ENCODE peak calls at places on chromosome 21, in seven cellular contexts. Y is breast epithelium, O is esophagus squamous epithelium, M is left ventricle myocardium inferior, K is esophagus muscularis mucosa, F is hepatocyte, L is aorta. B is an unnamed sample. For H3K27me3 and H3K4me1, the result is how much of the 10 kb centered on the place peaks cover.

GRCh38 chr21:37208056-37208705 is 59.0 kb downstream of the VPS26C start:
- DNase-seq in F (no peak), M (peak), Y (peak), K (no peak), L (peak), O (no peak), B (peak)

GRCh38 chr21:21174676-21175075 is 176.5 kb downstream of the NCAM2 start:
- DNase-seq in O (no peak), Y (no peak), K (no peak), M (no peak), L (no peak), F (no peak), B (no peak)

GRCh38 chr21:23936991-23937390 is 1670.3 kb downstream of the MRPL39 start:
- DNase-seq in L (no peak), K (no peak), M (no peak), O (no peak), F (no peak), Y (no peak), B (no peak)

GRCh38 chr21:33025471-33026298 is at the start of gene OLIG2:
- DNase-seq in O (no peak), Y (no peak), L (no peak), K (no peak), M (no peak), F (no peak), B (no peak)

GRCh38 chr21:44043613-44044012 is 31.5 kb downstream of the TRAPPC10 start:
- DNase-seq in O (no peak), L (peak), M (no peak), F (no peak), Y (no peak), K (no peak), B (no peak)

GRCh38 chr21:28089599-28090421 is 902.9 kb downstream of the LTN1 start:
- DNase-seq in Y (no peak), K (no peak), L (peak), M (peak), O (no peak), F (peak), B (peak)

GRCh38 chr21:24197132-24197643 is 1410.1 kb downstream of the MRPL39 start:
- DNase-seq in K (no peak), M (no peak), Y (no peak), F (no peak), O (no peak), L (no peak), B (no peak)

GRCh38 chr21:14551741-14552140 is 5.6 kb upstream of the SAMSN1 start:
- DNase-seq in Y (no peak), L (no peak), F (no peak), O (no peak), K (no peak), M (no peak), B (no peak)

GRCh38 chr21:43658769-43659135 is 536 bp downstream of the HSF2BP start:
- DNase-seq in K (no peak), O (no peak), Y (no peak), L (no peak), F (no peak), M (peak), B (no peak)

GRCh38 chr21:29148535-29148934 is 18.1 kb downstream of the MAP3K7CL start:
- DNase-seq in O (no peak), M (no peak), K (no peak), L (peak), Y (no peak), F (no peak), B (no peak)

GRCh38 chr21:44291078-44291935 is 5.6 kb downstream of the AIRE start:
- DNase-seq in K (no peak), O (no peak), M (no peak), Y (no peak), F (no peak), L (peak), B (no peak)

GRCh38 chr21:29114765-29115164 is 15.7 kb upstream of the MAP3K7CL start:
- DNase-seq in M (no peak), L (no peak), K (no peak), O (no peak), F (no peak), Y (no peak), B (no peak)

GRCh38 chr21:44556879-44557278 is 1.7 kb downstream of the KRTAP10-3 start:
- DNase-seq in L (no peak), F (no peak), Y (no peak), M (no peak), O (no peak), K (peak), B (no peak)

GRCh38 chr21:21436012-21436545 is 437.9 kb downstream of the NCAM2 start:
- DNase-seq in K (no peak), M (no peak), F (no peak), O (no peak), Y (no peak), L (no peak), B (no peak)

GRCh38 chr21:25607151-25607811 is at the start of gene MRPL39:
- DNase-seq in Y (peak), O (peak), F (peak), K (peak), M (peak), L (peak), B (peak)

GRCh38 chr21:35528109-35529042 is 479.3 kb upstream of the RUNX1 start:
- DNase-seq in K (no peak), F (no peak), Y (no peak), O (no peak), M (peak), L (peak), B (peak)

GRCh38 chr21:31732891-31733520 is 1.1 kb upstream of the SCAF4 start:
- DNase-seq in F (peak), Y (no peak), K (no peak), O (no peak), M (no peak), L (no peak), B (peak)
- H3K4me3 ChIP-seq in F (peak), Y (peak), K (peak), O (peak), M (peak), L (peak), B (peak)

GRCh38 chr21:41769106-41769505 is 2.3 kb upstream of the RIPK4 start:
- DNase-seq in O (no peak), L (no peak), Y (peak), K (no peak), F (peak), M (no peak), B (no peak)

GRCh38 chr21:41768371-41769042 is 1.7 kb upstream of the RIPK4 start:
- DNase-seq in K (no peak), L (no peak), F (peak), Y (peak), M (no peak), O (no peak), B (peak)

GRCh38 chr21:41766051-41766882 is 585 bp downstream of the RIPK4 start:
- DNase-seq in K (no peak), L (peak), Y (no peak), M (no peak), O (no peak), F (no peak), B (no peak)

GRCh38 chr21:41766883-41767605 is at the start of gene RIPK4:
- DNase-seq in K (no peak), F (peak), Y (peak), L (peak), M (no peak), O (no peak), B (no peak)

GRCh38 chr21:41767606-41768370 is 936 bp upstream of the RIPK4 start:
- DNase-seq in Y (no peak), K (no peak), F (peak), L (no peak), M (no peak), O (no peak), B (no peak)
- H3K27me3 ChIP-seq in Y (under half), K (under half), F (under half), L (under half), M (half or more), O (half or more), B (under half)

GRCh38 chr21:42523941-42524340 is 10.3 kb downstream of the SLC37A1 start:
- DNase-seq in F (peak), Y (no peak), L (no peak), O (no peak), K (no peak), M (no peak), B (peak)
- H3K4me1 ChIP-seq in F (under half), Y (under half), L (under half), O (under half), K (under half), M (under half), B (under half)

DNA sequence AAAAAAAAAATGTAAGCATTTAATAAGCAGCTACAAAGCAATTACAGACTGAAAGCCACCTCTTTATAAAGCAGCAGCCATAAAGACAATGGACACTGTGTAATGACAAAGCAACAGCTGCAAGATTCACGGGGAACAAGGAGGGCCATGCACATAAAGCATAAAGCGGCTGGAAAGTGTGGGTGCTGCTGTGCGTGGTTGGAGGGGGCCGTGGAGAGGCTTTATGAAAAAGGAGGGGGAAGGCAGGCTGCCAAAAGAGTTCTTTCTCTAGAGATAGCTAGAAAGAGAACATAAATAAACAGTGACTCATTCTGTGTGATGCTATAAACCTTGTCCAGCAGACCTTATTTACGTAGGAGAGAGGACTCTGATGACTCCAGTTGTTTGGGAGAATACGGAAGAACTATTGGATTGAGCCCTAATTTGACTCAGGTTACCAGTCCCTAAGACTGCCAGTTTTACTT is 49.3 kb downstream of the ADAMTS1 start:
- DNase-seq in K (no peak), Y (no peak), F (peak), O (no peak), M (peak), L (peak), B (peak)
- H3K4me3 ChIP-seq in K (no peak), Y (no peak), F (no peak), O (no peak), M (peak), L (no peak), B (no peak)

GRCh38 chr21:38649120-38649519 is 150.8 kb upstream of the ERG start:
- DNase-seq in F (no peak), K (no peak), L (no peak), O (no peak), M (no peak), Y (no peak), B (no peak)

GRCh38 chr21:38646213-38646837 is 148.0 kb upstream of the ERG start:
- DNase-seq in M (no peak), O (no peak), K (no peak), L (no peak), Y (no peak), F (no peak), B (no peak)

GRCh38 chr21:38652396-38652795 is 153.3 kb upstream of the ETS2 start:
- DNase-seq in O (no peak), M (no peak), L (no peak), Y (no peak), F (no peak), K (no peak), B (no peak)

GRCh38 chr21:38654580-38654979 is 151.1 kb upstream of the ETS2 start:
- DNase-seq in F (no peak), K (no peak), M (no peak), O (no peak), L (no peak), Y (no peak), B (no peak)

DNA sequence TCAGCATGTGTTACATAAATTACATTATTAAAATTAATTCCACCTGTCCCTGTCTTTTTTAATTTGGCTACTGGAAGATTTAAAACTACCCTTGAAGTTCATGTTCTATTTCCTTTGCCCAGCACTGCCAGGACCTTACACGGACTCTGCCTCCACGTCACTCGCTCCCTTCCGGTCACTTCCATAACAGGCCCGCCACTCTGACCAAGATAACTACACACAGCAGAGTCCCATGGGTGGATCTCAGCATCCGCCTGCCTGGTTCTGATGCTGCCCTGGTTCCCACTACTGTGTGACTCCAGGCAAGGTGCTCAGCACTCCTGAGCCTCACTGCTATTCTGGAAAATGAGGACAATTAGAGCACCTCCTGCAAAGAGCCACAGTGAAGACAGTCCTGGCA is 153.3 kb upstream of the ERG start:
- DNase-seq in K (no peak), M (no peak), F (no peak), O (no peak), L (no peak), Y (no peak), B (no peak)
- H3K27me3 ChIP-seq in K (under half), M (half or more), F (under half), O (under half), L (under half), Y (under half), B (under half)

GRCh38 chr21:42238185-42238934 is 19.4 kb downstream of the ABCG1 start:
- DNase-seq in M (peak), O (no peak), K (no peak), Y (no peak), L (peak), F (no peak), B (no peak)

GRCh38 chr21:42237577-42237976 is 18.6 kb downstream of the ABCG1 start:
- DNase-seq in L (peak), F (no peak), M (no peak), K (no peak), O (no peak), Y (no peak), B (no peak)

GRCh38 chr21:42236693-42237092 is 17.8 kb downstream of the ABCG1 start:
- DNase-seq in K (no peak), L (no peak), Y (no peak), O (no peak), F (no peak), M (no peak), B (no peak)

GRCh38 chr21:42236014-42236413 is 17.1 kb downstream of the ABCG1 start:
- DNase-seq in Y (no peak), F (no peak), O (no peak), L (no peak), M (peak), K (no peak), B (no peak)

GRCh38 chr21:42237161-42237560 is 18.2 kb downstream of the ABCG1 start:
- DNase-seq in K (no peak), F (no peak), Y (no peak), M (no peak), L (no peak), O (no peak), B (no peak)
- H3K4me1 ChIP-seq in K (under half), F (under half), Y (under half), M (half or more), L (under half), O (under half), B (under half)

DNA sequence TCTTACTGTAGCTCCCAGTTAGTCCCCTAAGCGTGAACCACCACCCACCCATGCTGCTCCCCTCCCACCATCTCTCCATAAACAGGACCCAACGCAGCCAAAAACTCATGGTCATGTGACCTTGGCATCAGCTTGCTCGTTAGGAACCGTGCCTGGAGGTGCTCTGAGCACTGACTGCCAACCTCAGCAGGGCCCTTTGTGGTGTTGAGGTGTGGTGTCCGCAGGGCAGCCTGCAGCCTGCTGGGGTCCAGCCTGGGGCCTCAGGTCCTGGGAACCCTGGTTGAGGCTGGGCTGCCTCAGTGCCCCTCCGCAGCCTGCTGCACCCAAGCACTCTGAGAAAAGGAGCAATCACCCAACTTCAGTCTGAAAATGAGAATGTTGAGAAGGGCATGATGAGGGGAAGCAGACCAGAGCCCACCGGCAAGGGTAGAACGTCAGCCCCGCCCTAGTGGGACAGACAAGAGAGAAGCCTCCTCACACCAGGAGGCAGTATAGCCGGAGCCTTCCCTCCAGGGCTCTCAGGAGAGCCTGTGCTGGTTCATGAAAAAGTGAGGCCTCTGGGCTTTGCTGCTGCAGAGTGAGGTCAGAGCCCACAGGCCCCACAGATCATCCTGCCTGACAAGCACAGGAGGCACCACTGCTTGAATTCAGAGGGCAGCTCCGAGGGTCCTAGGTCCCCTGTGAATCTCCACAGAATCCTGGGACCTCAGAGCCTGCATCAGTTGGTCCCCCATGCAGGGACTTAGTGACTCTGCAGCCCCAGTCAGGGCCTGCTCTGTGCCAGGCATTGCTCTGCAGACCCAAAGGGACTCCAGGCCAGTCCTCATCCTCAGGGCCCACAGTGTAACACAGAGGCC is 4.9 kb upstream of the COL6A2 start:
- DNase-seq in M (no peak), K (peak), F (peak), Y (no peak), L (peak), O (no peak), B (no peak)
- H3K4me3 ChIP-seq in M (no peak), K (peak), F (no peak), Y (no peak), L (no peak), O (no peak), B (no peak)

DNA sequence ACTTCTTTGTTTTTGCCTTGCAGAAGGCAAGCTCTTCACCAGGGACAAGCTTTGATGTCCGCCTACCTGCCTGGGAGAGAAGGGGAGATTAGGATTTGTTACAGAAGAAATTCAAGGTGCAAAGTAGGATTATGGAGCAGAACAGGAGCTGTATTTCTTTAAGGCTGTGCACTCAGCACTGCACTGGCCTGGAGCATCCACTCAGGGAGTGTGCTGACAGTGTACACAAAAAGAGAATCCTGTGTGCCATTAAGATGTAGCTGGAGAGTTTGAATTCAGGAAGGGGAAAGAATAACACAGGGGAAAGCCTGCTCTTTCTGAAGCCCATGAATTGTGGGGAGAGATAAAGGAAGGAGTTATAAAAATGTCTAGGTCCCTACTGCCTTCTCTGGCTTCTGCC is 137.7 kb upstream of the ETS2 start:
- DNase-seq in L (no peak), M (no peak), K (no peak), Y (no peak), O (no peak), F (no peak), B (no peak)
- H3K27me3 ChIP-seq in L (under half), M (under half), K (under half), Y (under half), O (under half), F (under half), B (under half)